ENCODE peak calls at places on chromosomes 1 and 21, in eight cellular contexts. One of them, this sample, is unnamed.

GRCh38 chr1:2386636-2387611 is 4.4 kb downstream of the MORN1 start:
- DNase-seq in IMR-90: no peak
- DNase-seq in Panc1: no peak
- DNase-seq in fibroblast of lung: no peak
- DNase-seq in pancreas: peak; percentile 12
- DNase-seq in tibial artery: no peak
- DNase-seq in uterus: no peak
- DNase-seq in left ventricle myocardium inferior: no peak
- DNase-seq in this sample: peak; percentile 65

GRCh38 chr1:25837253-25837875 is 17.6 kb downstream of the MTFR1L start:
- DNase-seq in IMR-90: no peak
- DNase-seq in Panc1: no peak
- DNase-seq in fibroblast of lung: peak; percentile 26
- DNase-seq in pancreas: no peak
- DNase-seq in tibial artery: no peak
- DNase-seq in uterus: no peak
- DNase-seq in left ventricle myocardium inferior: no peak
- DNase-seq in this sample: no peak

GRCh38 chr1:10152709-10153284 is 57.6 kb upstream of the KIF1B start:
- DNase-seq in IMR-90: peak; percentile 48
- DNase-seq in Panc1: peak; percentile 2
- DNase-seq in fibroblast of lung: peak; percentile 53
- DNase-seq in pancreas: peak; percentile 26
- DNase-seq in tibial artery: peak; percentile 32
- DNase-seq in uterus: peak; percentile 36
- DNase-seq in left ventricle myocardium inferior: no peak
- DNase-seq in this sample: peak; percentile 76

GRCh38 chr21:43292041-43292865 is 123.4 kb downstream of the CRYAA start:
- DNase-seq in IMR-90: no peak
- DNase-seq in Panc1: no peak
- DNase-seq in fibroblast of lung: no peak
- DNase-seq in pancreas: no peak
- DNase-seq in tibial artery: no peak
- DNase-seq in uterus: no peak
- DNase-seq in left ventricle myocardium inferior: peak; percentile 13
- DNase-seq in this sample: peak; percentile 62

GRCh38 chr1:27087371-27087941 is 67.5 kb downstream of the SLC9A1 start:
- DNase-seq in IMR-90: no peak
- DNase-seq in Panc1: no peak
- DNase-seq in fibroblast of lung: no peak
- DNase-seq in pancreas: no peak
- DNase-seq in tibial artery: no peak
- DNase-seq in uterus: no peak
- DNase-seq in left ventricle myocardium inferior: no peak
- DNase-seq in this sample: no peak

GRCh38 chr1:26469558-26469957 is 2.7 kb upstream of the HMGN2 start:
- DNase-seq in IMR-90: no peak
- DNase-seq in Panc1: no peak
- DNase-seq in fibroblast of lung: no peak
- DNase-seq in pancreas: peak; percentile 17
- DNase-seq in tibial artery: no peak
- DNase-seq in uterus: no peak
- DNase-seq in left ventricle myocardium inferior: no peak
- DNase-seq in this sample: no peak

GRCh38 chr1:5910276-5910620 is 82.0 kb downstream of the NPHP4 start:
- DNase-seq in IMR-90: no peak
- DNase-seq in Panc1: no peak
- DNase-seq in fibroblast of lung: no peak
- DNase-seq in pancreas: no peak
- DNase-seq in tibial artery: no peak
- DNase-seq in uterus: no peak
- DNase-seq in left ventricle myocardium inferior: no peak
- DNase-seq in this sample: peak; percentile 39

GRCh38 chr1:234771642-234772344 is 161.8 kb upstream of the IRF2BP2 start:
- DNase-seq in IMR-90: no peak
- DNase-seq in Panc1: no peak
- DNase-seq in fibroblast of lung: no peak
- DNase-seq in pancreas: no peak
- DNase-seq in tibial artery: no peak
- DNase-seq in uterus: no peak
- DNase-seq in left ventricle myocardium inferior: no peak
- DNase-seq in this sample: no peak

GRCh38 chr1:205545001-205545919 is 40.8 kb downstream of the CDK18 start:
- DNase-seq in IMR-90: no peak
- DNase-seq in Panc1: no peak
- DNase-seq in fibroblast of lung: no peak
- DNase-seq in pancreas: no peak
- DNase-seq in tibial artery: no peak
- DNase-seq in uterus: no peak
- DNase-seq in left ventricle myocardium inferior: no peak
- DNase-seq in this sample: no peak

GRCh38 chr1:67355745-67356424 is 48.2 kb downstream of the IL12RB2 start:
- DNase-seq in IMR-90: peak; percentile 71
- DNase-seq in Panc1: no peak
- DNase-seq in fibroblast of lung: peak; percentile 41
- DNase-seq in pancreas: no peak
- DNase-seq in tibial artery: no peak
- DNase-seq in uterus: no peak
- DNase-seq in left ventricle myocardium inferior: no peak
- DNase-seq in this sample: no peak

GRCh38 chr1:216601427-216601751 is 121.8 kb downstream of the ESRRG start:
- DNase-seq in IMR-90: no peak
- DNase-seq in Panc1: no peak
- DNase-seq in fibroblast of lung: no peak
- DNase-seq in pancreas: no peak
- DNase-seq in tibial artery: no peak
- DNase-seq in uterus: no peak
- DNase-seq in left ventricle myocardium inferior: no peak
- DNase-seq in this sample: no peak

GRCh38 chr1:154860154-154860870 is 9.8 kb downstream of the KCNN3 start:
- DNase-seq in IMR-90: no peak
- DNase-seq in Panc1: no peak
- DNase-seq in fibroblast of lung: no peak
- DNase-seq in pancreas: no peak
- DNase-seq in tibial artery: no peak
- DNase-seq in uterus: no peak
- DNase-seq in left ventricle myocardium inferior: no peak
- DNase-seq in this sample: no peak

GRCh38 chr1:117967900-117968299 is 38.4 kb downstream of the WDR3 start:
- DNase-seq in IMR-90: peak; percentile 15
- DNase-seq in Panc1: no peak
- DNase-seq in fibroblast of lung: peak; percentile 38
- DNase-seq in pancreas: no peak
- DNase-seq in tibial artery: no peak
- DNase-seq in uterus: no peak
- DNase-seq in left ventricle myocardium inferior: no peak
- DNase-seq in this sample: no peak

GRCh38 chr1:9787702-9788101 is 36.1 kb downstream of the CLSTN1 start:
- DNase-seq in IMR-90: no peak
- DNase-seq in Panc1: no peak
- DNase-seq in fibroblast of lung: no peak
- DNase-seq in pancreas: no peak
- DNase-seq in tibial artery: no peak
- DNase-seq in uterus: no peak
- DNase-seq in left ventricle myocardium inferior: no peak
- DNase-seq in this sample: no peak

GRCh38 chr21:39014751-39015150 is 168.5 kb downstream of the PSMG1 start:
- DNase-seq in IMR-90: peak; percentile 99
- DNase-seq in Panc1: no peak
- DNase-seq in fibroblast of lung: peak; percentile 99
- DNase-seq in pancreas: no peak
- DNase-seq in tibial artery: no peak
- DNase-seq in uterus: no peak
- DNase-seq in left ventricle myocardium inferior: no peak
- DNase-seq in this sample: no peak

GRCh38 chr1:223352944-223353343 is 11.0 kb downstream of the SUSD4 start:
- DNase-seq in IMR-90: no peak
- DNase-seq in Panc1: no peak
- DNase-seq in fibroblast of lung: no peak
- DNase-seq in pancreas: no peak
- DNase-seq in tibial artery: no peak
- DNase-seq in uterus: no peak
- DNase-seq in left ventricle myocardium inferior: no peak
- DNase-seq in this sample: no peak

GRCh38 chr1:53627031-53627430 is 111.9 kb downstream of the GLIS1 start:
- DNase-seq in IMR-90: no peak
- DNase-seq in Panc1: no peak
- DNase-seq in fibroblast of lung: no peak
- DNase-seq in pancreas: no peak
- DNase-seq in tibial artery: no peak
- DNase-seq in uterus: no peak
- DNase-seq in left ventricle myocardium inferior: no peak
- DNase-seq in this sample: peak; percentile 36

GRCh38 chr1:21594935-21595897 is 73.9 kb downstream of the RAP1GAP start:
- DNase-seq in IMR-90: peak; percentile 36
- DNase-seq in Panc1: no peak
- DNase-seq in fibroblast of lung: peak; percentile 47
- DNase-seq in pancreas: peak; percentile 59
- DNase-seq in tibial artery: peak; percentile 54
- DNase-seq in uterus: no peak
- DNase-seq in left ventricle myocardium inferior: peak; percentile 59
- DNase-seq in this sample: peak; percentile 93

GRCh38 chr1:204520834-204521709 is 4.9 kb downstream of the MDM4 start:
- DNase-seq in IMR-90: peak; percentile 90
- DNase-seq in Panc1: no peak
- DNase-seq in fibroblast of lung: peak; percentile 49
- DNase-seq in pancreas: no peak
- DNase-seq in tibial artery: no peak
- DNase-seq in uterus: no peak
- DNase-seq in left ventricle myocardium inferior: no peak
- DNase-seq in this sample: no peak

GRCh38 chr1:159828916-159829634 is 2.4 kb downstream of the SLAMF8 start:
- DNase-seq in IMR-90: no peak
- DNase-seq in Panc1: no peak
- DNase-seq in fibroblast of lung: no peak
- DNase-seq in pancreas: peak; percentile 49
- DNase-seq in tibial artery: peak; percentile 51
- DNase-seq in uterus: no peak
- DNase-seq in left ventricle myocardium inferior: peak; percentile 56
- DNase-seq in this sample: peak; percentile 83
- TF ChIP-seq CTCF in IMR-90: no peak
- TF ChIP-seq CTCF in Panc1: peak; percentile 68
- TF ChIP-seq CTCF in fibroblast of lung: no peak
- TF ChIP-seq CTCF in pancreas: no peak
- TF ChIP-seq CTCF in tibial artery: no peak
- TF ChIP-seq CTCF in uterus: peak; percentile 13
- TF ChIP-seq CTCF in left ventricle myocardium inferior: peak; percentile 72
- TF ChIP-seq CTCF in this sample: peak; percentile 64

GRCh38 chr1:16372535-16373340 is 5.7 kb downstream of the SZRD1 start:
- DNase-seq in IMR-90: peak; percentile 62
- DNase-seq in Panc1: no peak
- DNase-seq in fibroblast of lung: no peak
- DNase-seq in pancreas: no peak
- DNase-seq in tibial artery: no peak
- DNase-seq in uterus: no peak
- DNase-seq in left ventricle myocardium inferior: no peak
- DNase-seq in this sample: no peak

GRCh38 chr1:16371725-16372124 is 4.7 kb downstream of the SZRD1 start:
- DNase-seq in IMR-90: peak; percentile 65
- DNase-seq in Panc1: no peak
- DNase-seq in fibroblast of lung: no peak
- DNase-seq in pancreas: no peak
- DNase-seq in tibial artery: no peak
- DNase-seq in uterus: no peak
- DNase-seq in left ventricle myocardium inferior: no peak
- DNase-seq in this sample: no peak

GRCh38 chr1:16367258-16367967 is 371 bp downstream of the SZRD1 start:
- DNase-seq in IMR-90: peak; percentile 85
- DNase-seq in Panc1: no peak
- DNase-seq in fibroblast of lung: peak; percentile 90
- DNase-seq in pancreas: peak; percentile 83
- DNase-seq in tibial artery: peak; percentile 88
- DNase-seq in uterus: peak; percentile 84
- DNase-seq in left ventricle myocardium inferior: peak; percentile 82
- DNase-seq in this sample: no peak

GRCh38 chr1:16367968-16368910 is 1.2 kb downstream of the SZRD1 start:
- DNase-seq in IMR-90: peak; percentile 60
- DNase-seq in Panc1: no peak
- DNase-seq in fibroblast of lung: peak; percentile 33
- DNase-seq in pancreas: no peak
- DNase-seq in tibial artery: no peak
- DNase-seq in uterus: no peak
- DNase-seq in left ventricle myocardium inferior: no peak
- DNase-seq in this sample: no peak

GRCh38 chr1:16369821-16370220 is 2.8 kb downstream of the SZRD1 start:
- DNase-seq in IMR-90: no peak
- DNase-seq in Panc1: no peak
- DNase-seq in fibroblast of lung: no peak
- DNase-seq in pancreas: no peak
- DNase-seq in tibial artery: no peak
- DNase-seq in uterus: no peak
- DNase-seq in left ventricle myocardium inferior: no peak
- DNase-seq in this sample: no peak
- H3K4me1 ChIP-seq in IMR-90: peaks cover 14% of the 10 kb centered on the region
- H3K4me1 ChIP-seq in Panc1: peaks cover 45% of the 10 kb centered on the region
- H3K4me1 ChIP-seq in fibroblast of lung: peaks cover 22% of the 10 kb centered on the region
- H3K4me1 ChIP-seq in pancreas: peaks cover 15% of the 10 kb centered on the region
- H3K4me1 ChIP-seq in tibial artery: peaks cover 47% of the 10 kb centered on the region
- H3K4me1 ChIP-seq in uterus: peaks cover 24% of the 10 kb centered on the region
- H3K4me1 ChIP-seq in left ventricle myocardium inferior: peaks cover 73% of the 10 kb centered on the region
- H3K4me1 ChIP-seq in this sample: peaks cover 87% of the 10 kb centered on the region

GRCh38 chr1:87717167-87717670 is 388.5 kb downstream of the LMO4 start:
- DNase-seq in IMR-90: no peak
- DNase-seq in Panc1: no peak
- DNase-seq in fibroblast of lung: no peak
- DNase-seq in pancreas: no peak
- DNase-seq in tibial artery: no peak
- DNase-seq in uterus: no peak
- DNase-seq in left ventricle myocardium inferior: no peak
- DNase-seq in this sample: no peak
- H3K27ac ChIP-seq in IMR-90: no peak overlapping the region
- H3K27ac ChIP-seq in Panc1: no peak overlapping the region
- H3K27ac ChIP-seq in fibroblast of lung: no peak overlapping the region
- H3K27ac ChIP-seq in pancreas: no peak overlapping the region
- H3K27ac ChIP-seq in tibial artery: no peak overlapping the region
- H3K27ac ChIP-seq in uterus: no peak overlapping the region
- H3K27ac ChIP-seq in left ventricle myocardium inferior: no peak overlapping the region
- H3K27ac ChIP-seq in this sample: no peak overlapping the region

GRCh38 chr1:113106910-113107309 is 33.9 kb downstream of the LRIG2 start:
- DNase-seq in IMR-90: no peak
- DNase-seq in Panc1: no peak
- DNase-seq in fibroblast of lung: no peak
- DNase-seq in pancreas: no peak
- DNase-seq in tibial artery: no peak
- DNase-seq in uterus: no peak
- DNase-seq in left ventricle myocardium inferior: no peak
- DNase-seq in this sample: no peak

DNA sequence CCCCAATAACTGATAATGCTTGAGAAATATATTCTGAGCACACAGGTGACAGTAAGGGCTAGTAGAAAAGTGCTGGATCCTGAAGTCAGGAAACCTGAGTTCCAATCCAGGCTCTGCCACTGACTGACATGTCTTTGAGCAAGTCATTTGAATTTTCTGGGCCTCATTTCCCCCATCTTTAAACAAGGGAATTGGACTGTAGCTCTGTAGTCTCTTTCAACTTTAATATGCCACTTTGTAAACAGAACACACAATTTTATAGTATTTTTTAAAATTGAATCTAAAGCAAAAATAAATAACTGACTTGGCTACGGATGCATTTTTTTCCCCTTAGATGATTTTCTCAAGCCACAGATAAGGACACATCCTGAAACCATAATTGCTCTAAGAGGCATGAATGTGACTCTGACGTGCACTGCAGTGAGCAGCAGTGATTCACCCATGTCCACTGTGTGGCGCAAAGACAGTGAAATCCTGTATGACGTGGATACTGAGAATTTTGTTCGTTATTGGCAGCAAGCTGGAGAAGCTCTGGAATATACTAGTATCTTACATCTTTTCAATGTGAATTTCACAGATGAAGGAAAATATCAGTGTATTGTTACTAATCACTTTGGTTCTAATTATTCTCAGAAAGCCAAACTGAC is 37.0 kb downstream of the LRIG2 start:
- DNase-seq in IMR-90: peak; percentile 98
- DNase-seq in Panc1: no peak
- DNase-seq in fibroblast of lung: peak; percentile 94
- DNase-seq in pancreas: no peak
- DNase-seq in tibial artery: peak; percentile 22
- DNase-seq in uterus: peak; percentile 32
- DNase-seq in left ventricle myocardium inferior: no peak
- DNase-seq in this sample: no peak
- TF ChIP-seq CTCF in IMR-90: peak; percentile 41
- TF ChIP-seq CTCF in Panc1: peak; percentile 14
- TF ChIP-seq CTCF in fibroblast of lung: peak; percentile 26
- TF ChIP-seq CTCF in pancreas: no peak
- TF ChIP-seq CTCF in tibial artery: no peak
- TF ChIP-seq CTCF in uterus: peak; percentile 23
- TF ChIP-seq CTCF in left ventricle myocardium inferior: peak; percentile 33
- TF ChIP-seq CTCF in this sample: no peak